ENCODE peak calls at places on chromosomes 3 and 15, in six cellular contexts. V is H1, S is HepG2, W is GM12878, K is SK-N-SH, X is K562. R is an unnamed sample.

GRCh38 chr3:188339410-188340295 is 185.7 kb downstream of the LPP start:
- DNase-seq in V (no peak), S (no peak), W (no peak), K (no peak), X (no peak), R (no peak)

GRCh38 chr3:195207731-195208130 is 63.2 kb downstream of the XXYLT1 start:
- DNase-seq in V (no peak), S (no peak), W (no peak), K (no peak), X (no peak), R (no peak)

GRCh38 chr3:139982404-139982803 is 47.4 kb downstream of the CLSTN2 start:
- DNase-seq in V (peak), S (no peak), W (no peak), K (peak), X (no peak), R (no peak)

GRCh38 chr3:10553586-10554235 is 48.3 kb upstream of the ATP2B2 start:
- DNase-seq in V (peak), S (no peak), W (no peak), K (no peak), X (peak), R (no peak)

GRCh38 chr3:112366428-112366931 is 33.5 kb downstream of the CD200 start:
- DNase-seq in V (no peak), S (no peak), W (no peak), K (no peak), X (no peak), R (no peak)

GRCh38 chr3:38271552-38271951 is 5.9 kb downstream of the SLC22A13 start:
- DNase-seq in V (no peak), S (no peak), W (no peak), K (no peak), X (no peak), R (no peak)

GRCh38 chr3:136984837-136985236 is 27.1 kb downstream of the IL20RB start:
- DNase-seq in V (no peak), S (no peak), W (no peak), K (no peak), X (no peak), R (no peak)

GRCh38 chr15:92882697-92883642 is 17.2 kb upstream of the CHD2 start:
- DNase-seq in V (no peak), S (no peak), W (no peak), K (peak), X (peak), R (no peak)

GRCh38 chr15:60528530-60528929 is 49.6 kb upstream of the ICE2 start:
- DNase-seq in V (no peak), S (no peak), W (no peak), K (no peak), X (no peak), R (no peak)

GRCh38 chr3:53162672-53163458 is 1.9 kb downstream of the PRKCD start:
- DNase-seq in V (no peak), S (no peak), W (no peak), K (no peak), X (peak), R (no peak)

GRCh38 chr3:45644467-45645201 is 44.6 kb upstream of the SACM1L start:
- DNase-seq in V (no peak), S (no peak), W (no peak), K (no peak), X (no peak), R (no peak)
- TF ChIP-seq GABPA in V (no peak), S (no peak), W (no peak), K (no peak), X (no peak), R (no peak)

DNA sequence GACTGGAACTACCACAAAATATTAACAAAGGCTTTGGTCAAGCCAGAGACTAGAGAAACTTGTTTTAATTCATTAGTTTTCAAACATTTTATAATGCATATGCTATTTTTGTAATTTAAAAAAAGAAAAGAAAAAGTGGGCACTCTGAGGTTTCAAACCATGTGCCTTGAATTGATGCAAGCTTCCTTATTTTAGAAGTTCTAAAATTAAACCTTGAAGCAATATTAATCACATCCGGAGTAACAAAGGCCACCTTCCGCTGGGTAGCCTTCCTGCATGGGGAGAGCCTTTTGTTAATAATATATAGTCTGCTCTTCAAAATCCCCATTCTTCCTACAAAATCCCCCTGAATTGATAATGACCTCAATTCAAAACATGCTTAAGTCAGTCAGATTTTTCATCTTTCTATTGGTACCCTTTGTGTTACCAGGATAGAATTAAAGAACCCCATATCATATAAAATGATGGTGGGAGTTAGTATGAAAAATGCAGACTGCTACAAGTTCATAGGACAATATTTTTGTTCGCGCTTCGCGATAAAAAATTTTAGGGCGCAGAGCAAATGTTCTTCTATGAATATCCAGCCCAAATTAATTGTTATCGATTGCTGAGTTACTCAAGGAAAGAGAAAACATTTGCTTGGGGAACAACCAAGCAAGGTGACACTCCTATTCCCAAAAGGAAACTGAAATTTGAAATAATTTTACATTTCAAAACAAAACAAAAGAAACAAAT is 30.6 kb downstream of the LDHAL6B start:
- DNase-seq in V (no peak), S (no peak), W (peak), K (no peak), X (no peak), R (peak)
- TF ChIP-seq GABPA in V (no peak), S (no peak), W (peak), K (no peak), X (no peak), R (peak)

GRCh38 chr3:69893274-69893673 is 106.3 kb upstream of the SAMMSON start:
- DNase-seq in V (no peak), S (no peak), W (no peak), K (peak), X (no peak), R (no peak)

GRCh38 chr3:69896095-69896494 is 103.4 kb upstream of the SAMMSON start:
- DNase-seq in V (no peak), S (no peak), W (no peak), K (no peak), X (no peak), R (no peak)

GRCh38 chr3:69890691-69891090 is 108.8 kb upstream of the SAMMSON start:
- DNase-seq in V (no peak), S (no peak), W (no peak), K (no peak), X (no peak), R (no peak)

GRCh38 chr3:69890094-69890493 is 109.4 kb upstream of the SAMMSON start:
- DNase-seq in V (no peak), S (no peak), W (no peak), K (no peak), X (no peak), R (no peak)

DNA sequence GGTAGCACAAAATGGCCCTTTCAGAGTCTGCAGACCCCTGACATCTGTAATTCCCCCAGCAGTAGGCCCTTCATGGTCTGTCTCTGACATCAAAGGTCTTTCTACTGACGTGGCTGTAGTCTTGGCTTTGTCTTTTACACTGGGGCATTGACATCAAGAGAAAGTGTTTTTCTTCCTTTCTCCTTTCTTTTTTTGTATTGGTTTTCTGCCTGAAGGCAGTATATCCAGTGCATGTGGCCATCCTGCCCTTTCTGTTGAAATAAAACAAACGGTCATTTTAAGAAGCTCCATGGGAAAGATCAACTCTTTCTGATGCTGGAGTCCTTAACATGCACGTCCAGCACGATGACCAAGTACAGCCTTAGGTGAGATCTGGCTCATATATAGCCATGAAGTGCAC is 106.8 kb upstream of the SAMMSON start:
- DNase-seq in V (no peak), S (no peak), W (no peak), K (no peak), X (no peak), R (no peak)
- TF ChIP-seq GABPA in V (no peak), S (no peak), W (no peak), K (no peak), X (no peak), R (no peak)

GRCh38 chr15:72509484-72509883 is 35.4 kb downstream of the ARIH1 start:
- DNase-seq in V (no peak), S (no peak), W (no peak), K (no peak), X (no peak), R (no peak)
- TF ChIP-seq GABPA in V (no peak), S (no peak), W (no peak), K (no peak), X (no peak), R (no peak)

GRCh38 chr15:30872341-30872748 is 31.4 kb upstream of the FAN1 start:
- DNase-seq in V (no peak), S (no peak), W (no peak), K (no peak), X (no peak), R (no peak)
- TF ChIP-seq GABPA in V (no peak), S (no peak), W (no peak), K (no peak), X (no peak), R (no peak)